ENCODE peak calls at places on chromosome 15, in eight cellular contexts. M is AG04449, F is ovary, Z is astrocyte, Y is A673, A is coronary artery, X is prostate gland, W is IMR-90. Q is an unnamed sample.

GRCh38 chr15:31870336-31871158 is 159.8 kb upstream of the CHRNA7 start:
- DNase-seq in M (no peak), Y (peak; percentile 88), A (peak; percentile 82), Z (peak; percentile 48), F (peak; percentile 86), X (peak; percentile 83), W (peak; percentile 63), Q (peak; percentile 74)

GRCh38 chr15:72009207-72009606 is 108.7 kb downstream of the MYO9A start:
- DNase-seq in Z (no peak), F (no peak), Y (no peak), M (no peak), W (no peak), A (no peak), X (no peak), Q (no peak)

GRCh38 chr15:70617076-70617910 is 146.1 kb downstream of the UACA start:
- DNase-seq in F (no peak), A (no peak), Y (no peak), X (no peak), W (no peak), M (no peak), Z (no peak), Q (peak; percentile 30)

GRCh38 chr15:33243869-33244268 is 49.4 kb upstream of the FMN1 start:
- DNase-seq in F (no peak), W (peak; percentile 44), Y (peak; percentile 15), M (no peak), Z (peak; percentile 52), A (no peak), X (no peak), Q (peak; percentile 24)

GRCh38 chr15:92049290-92050008 is 195.9 kb downstream of the SLCO3A1 start:
- DNase-seq in W (no peak), F (no peak), X (no peak), Z (no peak), Y (no peak), M (no peak), A (no peak), Q (peak; percentile 6)

GRCh38 chr15:52424856-52425431 is 103.7 kb downstream of the MYO5A start:
- DNase-seq in Z (no peak), M (no peak), W (no peak), F (no peak), Y (no peak), A (no peak), X (no peak), Q (no peak)

GRCh38 chr15:20349774-20350498 is 191.7 kb downstream of the GOLGA6L6 start:
- DNase-seq in Z (no peak), X (no peak), A (peak; percentile 77), F (peak; percentile 16), M (no peak), Y (no peak), W (no peak), Q (no peak)

GRCh38 chr15:69098688-69099087 is 61.7 kb upstream of the GLCE start:
- DNase-seq in Z (no peak), F (no peak), W (no peak), X (no peak), Y (no peak), M (no peak), A (no peak), Q (no peak)

GRCh38 chr15:67543348-67543718 is 830 bp downstream of the MAP2K5 start:
- DNase-seq in F (no peak), A (no peak), Z (no peak), X (peak; percentile 8), M (no peak), Y (no peak), W (peak; percentile 5), Q (no peak)

GRCh38 chr15:36798789-36799188 is 219.4 kb downstream of the CDIN1 start:
- DNase-seq in M (no peak), X (no peak), A (no peak), F (no peak), W (no peak), Y (no peak), Z (peak; percentile 22), Q (no peak)

GRCh38 chr15:56098230-56098899 is 105.0 kb upstream of the NEDD4 start:
- DNase-seq in Y (no peak), M (no peak), A (no peak), F (no peak), X (no peak), Z (no peak), W (peak; percentile 21), Q (no peak)

GRCh38 chr15:84736375-84736774 is 12.0 kb upstream of the ZNF592 start:
- DNase-seq in F (no peak), A (no peak), Y (no peak), M (no peak), X (no peak), Z (no peak), W (no peak), Q (no peak)

GRCh38 chr15:91974321-91974720 is 120.8 kb downstream of the SLCO3A1 start:
- DNase-seq in W (no peak), Y (no peak), F (no peak), M (no peak), Z (no peak), A (no peak), X (no peak), Q (no peak)

GRCh38 chr15:30991301-30992072 is at the start of gene MTMR10:
- DNase-seq in Z (peak; percentile 61), X (peak; percentile 64), A (peak; percentile 82), Y (peak; percentile 74), F (peak; percentile 64), M (peak; percentile 12), W (peak; percentile 73), Q (peak; percentile 84)

GRCh38 chr15:67013696-67014095 is 51.7 kb upstream of the SMAD3 start:
- DNase-seq in A (no peak), Y (peak; percentile 79), Z (peak; percentile 90), F (no peak), W (peak; percentile 80), M (no peak), X (no peak), Q (peak; percentile 65)

GRCh38 chr15:87628311-87628710 is 628.2 kb downstream of the NTRK3 start:
- DNase-seq in Y (no peak), X (no peak), A (no peak), Z (no peak), F (no peak), W (no peak), M (no peak), Q (no peak)

GRCh38 chr15:25709437-25710159 is 153.5 kb downstream of the ATP10A start:
- DNase-seq in A (no peak), X (no peak), Z (no peak), M (no peak), W (no peak), Y (no peak), F (no peak), Q (no peak)

DNA sequence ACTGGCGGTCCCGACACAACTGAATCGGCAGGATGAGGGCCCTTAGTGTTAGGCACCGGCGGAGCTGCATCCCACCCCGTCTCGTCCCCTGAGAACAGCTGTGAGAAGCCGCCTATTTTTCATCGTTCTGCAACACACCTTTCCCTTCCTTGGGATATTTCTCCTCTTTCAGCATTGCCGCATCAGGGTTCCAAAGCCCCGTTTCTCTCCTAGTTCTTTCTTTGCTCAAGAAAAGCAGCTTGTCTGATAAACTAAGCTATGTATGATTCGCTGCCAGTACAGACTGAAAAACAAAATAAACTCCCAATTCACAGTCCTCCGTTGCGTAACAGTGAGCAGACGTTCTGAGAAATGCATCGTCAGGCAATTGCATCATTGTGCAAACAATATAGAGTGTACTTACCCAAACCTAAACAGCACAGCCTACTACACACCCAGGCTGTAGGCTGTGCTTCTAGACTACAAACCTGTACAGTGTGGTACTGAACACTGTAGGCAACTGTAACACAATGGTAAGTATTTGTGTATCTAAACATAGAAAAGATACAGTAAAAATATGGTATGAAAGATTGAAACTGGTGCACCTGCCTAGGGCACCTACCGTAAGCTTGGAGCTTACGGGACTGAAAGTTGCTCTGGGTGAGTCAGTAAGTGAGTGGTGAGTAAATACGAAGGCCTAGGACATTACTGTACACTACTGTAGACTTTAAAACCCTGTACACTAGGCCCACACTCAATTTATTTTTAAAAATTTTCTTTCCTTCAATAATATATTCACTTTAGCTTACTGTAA is 8.9 kb upstream of the ADAMTS17 start:
- DNase-seq in M (peak; percentile 12), W (peak; percentile 55), F (peak; percentile 80), Y (peak; percentile 4), X (peak; percentile 82), Z (peak; percentile 26), A (no peak), Q (peak; percentile 94)
- H3K4me3 ChIP-seq in M (no peak overlapping the region), W (peak overlapping the region; percentile 48), F (peak overlapping the region; percentile 74), Y (peak overlapping the region; percentile 50), X (peak overlapping the region; percentile 70), Z (no peak overlapping the region), A (peak overlapping the region; percentile 83), Q (peak overlapping the region; percentile 76)

GRCh38 chr15:74798388-74799254 is 14.0 kb upstream of the LMAN1L start:
- DNase-seq in Z (no peak), X (peak; percentile 83), F (no peak), Y (no peak), W (no peak), M (no peak), A (no peak), Q (no peak)
- TF ChIP-seq CTCF in Z (no peak), X (peak; percentile 77), F (no peak), Y (no peak), W (no peak), M (no peak), A (no peak), Q (no peak)

DNA sequence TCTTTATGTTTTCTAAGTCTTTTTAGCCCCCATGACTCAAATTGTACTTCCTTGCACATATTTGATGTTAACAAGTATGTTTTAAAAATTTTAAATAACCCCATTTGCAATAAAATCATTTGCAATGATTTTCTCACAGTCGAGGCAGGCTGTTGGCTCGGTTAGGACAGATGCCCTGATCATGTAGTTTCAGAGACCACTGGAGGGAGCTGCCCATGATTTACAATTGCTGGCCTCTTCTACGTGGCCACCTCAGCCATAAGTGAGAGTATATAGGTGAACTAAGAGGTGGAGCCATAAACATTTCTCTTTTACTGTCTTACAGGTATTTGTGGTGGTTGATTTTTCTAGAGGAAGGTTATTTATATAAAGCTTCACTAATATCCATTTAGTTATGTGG is 1.7 kb downstream of the DTWD1 start:
- DNase-seq in W (no peak), Y (peak; percentile 2), X (no peak), M (no peak), F (no peak), Z (peak; percentile 17), A (no peak), Q (peak; percentile 31)
- H3K4me3 ChIP-seq in W (no peak overlapping the region), Y (no peak overlapping the region), X (no peak overlapping the region), M (peak overlapping the region; percentile 82), F (peak overlapping the region; percentile 81), Z (no peak overlapping the region), A (peak overlapping the region; percentile 76), Q (peak overlapping the region; percentile 82)

GRCh38 chr15:78157203-78157602 is 8.0 kb downstream of the IDH3A start:
- DNase-seq in M (no peak), F (no peak), Y (no peak), A (no peak), Z (no peak), X (no peak), W (no peak), Q (no peak)

GRCh38 chr15:78155355-78155939 is 6.3 kb downstream of the IDH3A start:
- DNase-seq in A (no peak), F (no peak), Y (no peak), W (no peak), M (no peak), X (no peak), Z (no peak), Q (no peak)

GRCh38 chr15:78159395-78159794 is 10.2 kb downstream of the IDH3A start:
- DNase-seq in Y (no peak), W (no peak), X (no peak), Z (no peak), F (no peak), M (no peak), A (no peak), Q (no peak)

GRCh38 chr15:78154955-78155354 is 5.8 kb downstream of the IDH3A start:
- DNase-seq in M (no peak), Y (no peak), F (no peak), A (no peak), Z (no peak), X (no peak), W (no peak), Q (no peak)

GRCh38 chr15:78156653-78157052 is 7.5 kb downstream of the IDH3A start:
- DNase-seq in A (no peak), F (no peak), W (no peak), X (no peak), Z (no peak), M (no peak), Y (no peak), Q (no peak)
- TF ChIP-seq CTCF in A (no peak), F (no peak), W (no peak), X (no peak), Z (no peak), M (no peak), Y (no peak), Q (no peak)